ENCODE peak calls at places on chromosomes 13 and 19, in seven cellular contexts. M is GM12878, X is HCT116, D is endothelial cell of umbilical vein, G is HepG2, H is H1, C is WTC11. F is an unnamed sample.

GRCh38 chr19:49950590-49950948 is 10.4 kb downstream of the SIGLEC11 start:
- DNase-seq in M (no peak), X (no peak), D (no peak), G (no peak), H (no peak), C (no peak), F (no peak)

GRCh38 chr19:34273121-34273845 is 18.9 kb downstream of the GARRE1 start:
- DNase-seq in M (no peak), X (no peak), D (no peak), G (no peak), H (no peak), C (no peak), F (no peak)

GRCh38 chr13:27997904-27998522 is 9.5 kb upstream of the URAD start:
- DNase-seq in M (no peak), X (peak; percentile 70), D (peak; percentile 39), G (peak; percentile 48), H (no peak), C (peak; percentile 76), F (peak; percentile 84)

GRCh38 chr19:50906217-50906616 is 5.0 kb downstream of the KLK4 start:
- DNase-seq in M (no peak), X (no peak), D (no peak), G (peak; percentile 17), H (no peak), C (peak; percentile 83), F (peak; percentile 43)

GRCh38 chr13:45683701-45684100 is 18.4 kb upstream of the CBY2 start:
- DNase-seq in M (no peak), X (no peak), D (no peak), G (no peak), H (no peak), C (peak; percentile 17), F (no peak)

GRCh38 chr19:29660835-29661234 is 4.4 kb upstream of the PLEKHF1 start:
- DNase-seq in M (no peak), X (no peak), D (no peak), G (no peak), H (no peak), C (no peak), F (no peak)

GRCh38 chr13:60431108-60431700 is 34.2 kb downstream of the TDRD3 start:
- DNase-seq in M (peak; percentile 61), X (peak; percentile 46), D (peak; percentile 80), G (peak; percentile 47), H (no peak), C (no peak), F (peak; percentile 76)

GRCh38 chr19:18322318-18322758 is 538 bp downstream of the LSM4 start:
- DNase-seq in M (no peak), X (no peak), D (peak; percentile 34), G (peak; percentile 74), H (no peak), C (peak; percentile 63), F (peak; percentile 83)

GRCh38 chr13:69264362-69265334 is 843.0 kb upstream of the ATXN8OS start:
- DNase-seq in M (no peak), X (no peak), D (no peak), G (no peak), H (no peak), C (no peak), F (peak; percentile 9)

GRCh38 chr13:93847162-93847561 is 620.6 kb downstream of the GPC6 start:
- DNase-seq in M (no peak), X (no peak), D (no peak), G (peak; percentile 5), H (no peak), C (no peak), F (peak; percentile 20)

GRCh38 chr13:75437582-75438318 is 44.2 kb downstream of the TBC1D4 start:
- DNase-seq in M (no peak), X (no peak), D (no peak), G (no peak), H (no peak), C (no peak), F (no peak)

GRCh38 chr19:42345191-42345812 is 19.9 kb downstream of the MEGF8 start:
- DNase-seq in M (no peak), X (no peak), D (no peak), G (no peak), H (no peak), C (no peak), F (no peak)

GRCh38 chr13:89066868-89067466 is 1395.8 kb downstream of the SLITRK5 start:
- DNase-seq in M (no peak), X (peak; percentile 38), D (no peak), G (peak; percentile 44), H (no peak), C (peak; percentile 18), F (peak; percentile 69)
- TF ChIP-seq CTCF in M (peak; percentile 65), X (peak; percentile 53), D (no peak), G (peak; percentile 72), H (peak; percentile 67), C (peak; percentile 43), F (peak; percentile 56)

GRCh38 chr13:100347941-100348340 is 240.6 kb downstream of the GGACT start:
- DNase-seq in M (no peak), X (peak; percentile 67), D (peak; percentile 64), G (no peak), H (no peak), C (no peak), F (no peak)
- TF ChIP-seq MAX in M (no peak), X (peak; percentile 12), D (no peak), G (no peak), H (no peak), C (no peak), F (no peak)

DNA sequence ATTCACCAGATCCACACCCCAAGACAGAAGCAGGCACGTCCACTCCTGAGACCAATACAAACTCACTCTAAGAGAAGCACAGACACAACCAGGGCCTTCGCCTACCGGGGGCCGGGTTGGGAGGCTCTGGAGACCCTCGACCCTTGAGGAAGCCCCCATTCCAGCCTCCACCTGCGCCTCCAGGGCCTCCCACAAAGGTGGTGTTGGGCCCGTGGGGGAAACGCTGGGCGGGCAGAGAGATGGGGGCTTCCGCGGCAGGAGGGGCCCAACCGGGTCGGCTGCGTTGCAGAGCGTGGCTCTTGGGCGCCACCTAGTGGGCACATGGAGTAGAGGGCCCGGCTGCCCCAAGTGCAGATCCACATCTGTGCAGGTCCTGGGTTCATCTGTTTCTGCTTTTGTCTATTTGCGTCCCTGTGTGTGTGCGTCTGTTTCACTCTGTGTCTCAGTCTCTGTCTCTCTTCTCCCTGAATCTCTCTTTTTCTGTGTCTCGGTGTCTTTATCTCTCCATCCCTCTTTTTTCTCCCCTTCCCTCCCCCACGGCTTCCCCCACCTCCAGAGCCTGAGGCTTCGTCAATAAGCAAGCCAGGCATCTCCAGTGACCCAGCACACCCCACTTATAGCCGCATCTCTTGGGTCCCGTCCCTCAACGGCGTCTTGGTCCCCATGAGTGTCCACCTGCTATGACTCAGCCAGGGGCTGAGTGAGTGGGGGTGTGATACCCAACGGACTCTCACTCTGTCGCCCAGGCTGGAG is 10.5 kb upstream of the TINCR start:
- DNase-seq in M (no peak), X (no peak), D (peak; percentile 38), G (peak; percentile 38), H (no peak), C (peak; percentile 88), F (peak; percentile 70)
- TF ChIP-seq CTCF in M (peak; percentile 92), X (peak; percentile 97), D (peak; percentile 99), G (peak; percentile 96), H (peak; percentile 93), C (peak; percentile 99), F (peak; percentile 63)

GRCh38 chr13:114089341-114089740 is 43.1 kb downstream of the RASA3 start:
- DNase-seq in M (no peak), X (no peak), D (no peak), G (no peak), H (no peak), C (peak; percentile 11), F (no peak)

GRCh38 chr13:114088234-114088633 is 44.2 kb downstream of the RASA3 start:
- DNase-seq in M (no peak), X (no peak), D (no peak), G (no peak), H (no peak), C (no peak), F (no peak)

GRCh38 chr13:114090476-114090875 is 41.9 kb downstream of the RASA3 start:
- DNase-seq in M (no peak), X (no peak), D (no peak), G (no peak), H (no peak), C (peak; percentile 6), F (no peak)

GRCh38 chr13:114088863-114089262 is 43.6 kb downstream of the RASA3 start:
- DNase-seq in M (no peak), X (no peak), D (no peak), G (no peak), H (no peak), C (peak; percentile 11), F (no peak)

DNA sequence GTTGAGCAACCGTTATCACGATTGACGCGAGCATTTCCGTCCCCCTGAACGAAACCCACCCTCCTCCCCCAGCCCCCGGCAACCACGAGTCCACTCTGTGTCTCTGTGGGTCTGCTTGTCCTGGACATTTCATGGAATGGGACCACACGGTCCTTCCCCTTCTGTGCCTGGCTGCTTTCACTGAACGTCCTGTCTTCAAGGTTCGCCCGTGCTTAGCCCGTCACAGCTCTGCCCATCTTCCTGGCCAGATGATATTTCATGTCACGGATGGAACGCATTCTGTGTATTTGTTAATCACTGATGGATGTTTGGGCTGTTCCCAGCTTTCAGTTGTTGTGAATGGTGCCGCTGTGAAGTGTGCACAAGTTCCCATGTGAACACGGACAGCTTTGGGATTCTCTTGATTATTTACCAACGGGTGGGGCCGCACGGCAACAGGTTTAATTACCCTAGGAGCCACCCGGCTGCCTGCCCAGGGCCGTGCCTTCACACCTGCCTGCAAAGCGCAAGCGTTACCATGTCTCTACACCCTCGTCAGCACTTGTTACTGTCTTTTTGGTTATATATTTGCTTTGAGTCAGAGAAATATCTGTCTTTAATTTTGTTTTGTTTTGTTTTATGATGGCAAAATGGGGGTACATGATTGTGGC is 42.5 kb downstream of the RASA3 start:
- DNase-seq in M (no peak), X (no peak), D (no peak), G (no peak), H (no peak), C (peak; percentile 6), F (no peak)
- TF ChIP-seq MAX in M (no peak), X (no peak), D (no peak), G (no peak), H (no peak), C (no peak), F (no peak)

DNA sequence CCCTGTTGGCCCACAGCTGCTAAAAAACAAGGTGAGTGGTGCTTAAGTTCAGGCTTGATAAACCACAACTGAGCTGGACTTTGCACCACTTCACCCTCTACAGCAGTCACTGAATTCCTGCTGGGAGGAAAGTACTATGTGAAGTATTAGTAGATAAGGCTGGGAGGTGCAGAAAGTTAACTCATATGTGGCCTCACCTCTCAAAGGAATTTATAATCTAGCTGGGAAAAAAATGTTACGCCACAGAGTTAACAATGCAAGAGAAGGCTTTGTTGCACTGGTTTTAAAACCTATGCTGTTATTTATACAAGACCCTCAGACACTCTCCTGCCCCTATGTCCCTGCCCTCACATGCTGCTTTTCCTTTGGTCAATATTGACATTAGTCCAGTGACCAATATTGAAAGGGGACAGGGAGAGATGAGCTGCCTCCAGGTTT is 60.9 kb downstream of the LIG4 start:
- DNase-seq in M (no peak), X (no peak), D (no peak), G (peak; percentile 95), H (no peak), C (no peak), F (no peak)
- TF ChIP-seq CTCF in M (no peak), X (no peak), D (no peak), G (no peak), H (no peak), C (no peak), F (no peak)

GRCh38 chr13:85093808-85094207 is 705.4 kb downstream of the SLITRK6 start:
- DNase-seq in M (no peak), X (peak; percentile 7), D (no peak), G (no peak), H (no peak), C (no peak), F (no peak)

GRCh38 chr13:85095887-85096286 is 703.3 kb downstream of the SLITRK6 start:
- DNase-seq in M (no peak), X (no peak), D (no peak), G (no peak), H (no peak), C (no peak), F (no peak)

GRCh38 chr13:85091835-85092234 is 707.4 kb downstream of the SLITRK6 start:
- DNase-seq in M (no peak), X (no peak), D (no peak), G (no peak), H (no peak), C (no peak), F (no peak)
- TF ChIP-seq MAX in M (no peak), X (no peak), D (no peak), G (no peak), H (no peak), C (no peak), F (no peak)

F was measured in NB4.